ENCODE peak calls at places on chromosome 22, in nine cellular contexts. E, J, W, M, S, X, Q, F and P are unnamed samples.

GRCh38 chr22:20380486-20380885 is 13.5 kb upstream of the ZNF74 start:
- DNase-seq in E (no peak), J (no peak), W (no peak), M (no peak), S (no peak), X (no peak), Q (no peak), F (no peak), P (no peak)

GRCh38 chr22:21712751-21713427 is 22.7 kb downstream of the YPEL1 start:
- DNase-seq in E (peak; percentile 63), J (peak; percentile 76), W (no peak), M (no peak), S (peak; percentile 52), X (peak; percentile 70), Q (peak; percentile 54), F (peak; percentile 37), P (peak; percentile 75)

GRCh38 chr22:48247829-48248228 is 1485.4 kb downstream of the TBC1D22A start:
- DNase-seq in E (no peak), J (no peak), W (no peak), M (no peak), S (no peak), X (no peak), Q (no peak), F (no peak), P (no peak)

GRCh38 chr22:48980409-48980808 is 847.3 kb downstream of the BRD1 start:
- DNase-seq in E (no peak), J (no peak), W (no peak), M (no peak), S (no peak), X (no peak), Q (no peak), F (no peak), P (no peak)

GRCh38 chr22:43150731-43151206 is 590 bp upstream of the TSPO start:
- DNase-seq in E (no peak), J (no peak), W (no peak), M (no peak), S (no peak), X (no peak), Q (no peak), F (no peak), P (no peak)

GRCh38 chr22:36411589-36412258 is 24.0 kb upstream of the MYH9 start:
- DNase-seq in E (no peak), J (no peak), W (peak; percentile 32), M (no peak), S (no peak), X (no peak), Q (no peak), F (no peak), P (no peak)

GRCh38 chr22:24187731-24188644 is 6.7 kb downstream of the SUSD2 start:
- DNase-seq in E (no peak), J (no peak), W (no peak), M (no peak), S (no peak), X (peak; percentile 0), Q (no peak), F (no peak), P (no peak)

GRCh38 chr22:48299801-48300200 is 1527.9 kb downstream of the BRD1 start:
- DNase-seq in E (no peak), J (no peak), W (no peak), M (no peak), S (no peak), X (no peak), Q (no peak), F (no peak), P (peak; percentile 16)

GRCh38 chr22:35684270-35684700 is 33.4 kb upstream of the APOL5 start:
- DNase-seq in E (no peak), J (peak; percentile 35), W (no peak), M (no peak), S (no peak), X (peak; percentile 24), Q (no peak), F (no peak), P (no peak)

GRCh38 chr22:19412478-19412877 is 19.1 kb downstream of the HIRA start:
- DNase-seq in E (no peak), J (no peak), W (no peak), M (no peak), S (no peak), X (peak; percentile 9), Q (no peak), F (no peak), P (no peak)

GRCh38 chr22:20324139-20324516 is 4.3 kb upstream of the DGCR6L start:
- DNase-seq in E (no peak), J (no peak), W (no peak), M (no peak), S (no peak), X (no peak), Q (peak; percentile 21), F (peak; percentile 52), P (peak; percentile 34)

GRCh38 chr22:35582218-35582860 is 34.8 kb downstream of the MB start:
- DNase-seq in E (no peak), J (no peak), W (no peak), M (no peak), S (no peak), X (no peak), Q (no peak), F (no peak), P (no peak)

GRCh38 chr22:37428649-37429586 is 1.6 kb upstream of the ELFN2 start:
- DNase-seq in E (peak; percentile 29), J (no peak), W (no peak), M (no peak), S (no peak), X (peak; percentile 59), Q (peak; percentile 58), F (peak; percentile 46), P (no peak)

GRCh38 chr22:22076937-22077703 is 94.5 kb upstream of the TOP3B start:
- DNase-seq in E (no peak), J (no peak), W (no peak), M (no peak), S (no peak), X (no peak), Q (no peak), F (no peak), P (peak; percentile 46)

GRCh38 chr22:47155131-47155885 is 392.9 kb downstream of the TBC1D22A start:
- DNase-seq in E (no peak), J (no peak), W (no peak), M (no peak), S (no peak), X (no peak), Q (no peak), F (no peak), P (no peak)

GRCh38 chr22:47155912-47156311 is 393.5 kb downstream of the TBC1D22A start:
- DNase-seq in E (no peak), J (no peak), W (no peak), M (no peak), S (no peak), X (no peak), Q (no peak), F (no peak), P (no peak)

GRCh38 chr22:47153854-47154542 is 391.5 kb downstream of the TBC1D22A start:
- DNase-seq in E (no peak), J (no peak), W (no peak), M (no peak), S (no peak), X (no peak), Q (no peak), F (no peak), P (no peak)

GRCh38 chr22:47152938-47153337 is 390.5 kb downstream of the TBC1D22A start:
- DNase-seq in E (no peak), J (no peak), W (no peak), M (no peak), S (no peak), X (no peak), Q (no peak), F (no peak), P (no peak)

GRCh38 chr22:47154621-47155081 is 392.2 kb downstream of the TBC1D22A start:
- DNase-seq in E (peak; percentile 57), J (peak; percentile 11), W (no peak), M (peak; percentile 8), S (peak; percentile 38), X (no peak), Q (no peak), F (no peak), P (peak; percentile 65)
- H3K4me3 ChIP-seq in E (no peak overlapping the region), J (no peak overlapping the region), W (no peak overlapping the region), M (no peak overlapping the region), S (peak overlapping the region; percentile 47), X (no peak overlapping the region), Q (no peak overlapping the region), F (no peak overlapping the region), P (peak overlapping the region; percentile 28)

GRCh38 chr22:46047841-46048595 is 71.1 kb upstream of the WNT7B start:
- DNase-seq in E (no peak), J (no peak), W (no peak), M (no peak), S (no peak), X (no peak), Q (no peak), F (no peak), P (no peak)
- H3K4me3 ChIP-seq in E (no peak overlapping the region), J (no peak overlapping the region), W (no peak overlapping the region), M (no peak overlapping the region), S (no peak overlapping the region), X (no peak overlapping the region), Q (no peak overlapping the region), F (no peak overlapping the region), P (no peak overlapping the region)

DNA sequence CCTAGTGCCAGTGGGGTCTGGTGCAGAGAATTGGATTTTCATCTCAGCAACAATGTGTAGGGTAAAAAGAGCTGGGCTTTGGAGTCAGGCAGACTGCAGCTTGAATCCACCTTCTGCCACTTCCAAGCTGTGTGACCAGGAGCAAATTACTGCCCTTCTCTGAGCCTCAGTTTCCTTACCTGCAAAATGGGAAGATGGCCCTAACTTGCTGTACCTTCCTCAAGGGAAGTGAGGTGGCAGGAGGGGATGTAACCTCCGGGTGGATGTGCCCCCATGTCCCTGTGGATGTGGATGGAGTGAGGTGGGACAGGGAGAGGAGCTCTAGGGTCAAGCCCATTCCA is 90.9 kb downstream of the CACNA1I start:
- DNase-seq in E (no peak), J (no peak), W (no peak), M (no peak), S (no peak), X (no peak), Q (no peak), F (no peak), P (no peak)
- H3K4me3 ChIP-seq in E (no peak overlapping the region), J (no peak overlapping the region), W (no peak overlapping the region), M (no peak overlapping the region), S (no peak overlapping the region), X (no peak overlapping the region), Q (peak overlapping the region; percentile 32), F (peak overlapping the region; percentile 73), P (no peak overlapping the region)

GRCh38 chr22:32905400-32905799 is 103.9 kb downstream of the TIMP3 start:
- DNase-seq in E (no peak), J (no peak), W (no peak), M (no peak), S (no peak), X (no peak), Q (no peak), F (no peak), P (no peak)

GRCh38 chr22:32904044-32904443 is 102.5 kb downstream of the TIMP3 start:
- DNase-seq in E (no peak), J (peak; percentile 40), W (peak; percentile 48), M (peak; percentile 19), S (no peak), X (peak; percentile 28), Q (no peak), F (no peak), P (no peak)

GRCh38 chr22:32911526-32911925 is 110.0 kb downstream of the TIMP3 start:
- DNase-seq in E (no peak), J (no peak), W (no peak), M (no peak), S (no peak), X (no peak), Q (no peak), F (no peak), P (no peak)

GRCh38 chr22:32910358-32910757 is 108.9 kb downstream of the TIMP3 start:
- DNase-seq in E (no peak), J (no peak), W (no peak), M (no peak), S (no peak), X (no peak), Q (no peak), F (no peak), P (no peak)

GRCh38 chr22:32909561-32910348 is 108.2 kb downstream of the TIMP3 start:
- DNase-seq in E (no peak), J (no peak), W (no peak), M (no peak), S (no peak), X (no peak), Q (no peak), F (no peak), P (no peak)
- H3K4me3 ChIP-seq in E (no peak overlapping the region), J (no peak overlapping the region), W (no peak overlapping the region), M (no peak overlapping the region), S (no peak overlapping the region), X (no peak overlapping the region), Q (no peak overlapping the region), F (no peak overlapping the region), P (no peak overlapping the region)